ENCODE peak calls at places on chromosomes 3 and 15, in eight cellular contexts. N, V, Z, B, X, W, P and Q are unnamed samples.

GRCh38 chr3:156160653-156161052 is 40.3 kb downstream of the KCNAB1 start:
- DNase-seq in N (no peak), V (no peak), Z (no peak), B (no peak), X (no peak), W (no peak), P (peak), Q (no peak)

GRCh38 chr15:60520825-60521368 is 42.0 kb upstream of the ICE2 start:
- DNase-seq in N (peak), V (peak), Z (peak), B (no peak), X (peak), W (peak), P (peak), Q (no peak)

GRCh38 chr3:128453521-128454309 is 13.0 kb downstream of the DNAJB8 start:
- DNase-seq in N (no peak), V (no peak), Z (no peak), B (no peak), X (no peak), W (no peak), P (no peak), Q (no peak)

GRCh38 chr15:63135281-63135680 is 13.6 kb downstream of the LACTB start:
- DNase-seq in N (peak), V (no peak), Z (no peak), B (no peak), X (no peak), W (no peak), P (no peak), Q (no peak)

GRCh38 chr3:177080122-177080521 is 117.2 kb downstream of the TBL1XR1 start:
- DNase-seq in N (no peak), V (no peak), Z (no peak), B (no peak), X (no peak), W (no peak), P (no peak), Q (no peak)

GRCh38 chr3:124814620-124815421 is 72.3 kb downstream of the ITGB5 start:
- DNase-seq in N (peak), V (no peak), Z (no peak), B (no peak), X (no peak), W (no peak), P (no peak), Q (no peak)

GRCh38 chr3:85846940-85847339 is 888.2 kb downstream of the CADM2 start:
- DNase-seq in N (no peak), V (no peak), Z (no peak), B (no peak), X (no peak), W (no peak), P (no peak), Q (no peak)

GRCh38 chr15:77160562-77161481 is 89.9 kb upstream of the TSPAN3 start:
- DNase-seq in N (no peak), V (no peak), Z (no peak), B (no peak), X (no peak), W (no peak), P (no peak), Q (no peak)

GRCh38 chr15:73286356-73286755 is 82.4 kb downstream of the HCN4 start:
- DNase-seq in N (peak), V (no peak), Z (no peak), B (no peak), X (no peak), W (no peak), P (no peak), Q (no peak)

GRCh38 chr3:142288032-142288638 is 62.8 kb upstream of the GK5 start:
- DNase-seq in N (no peak), V (no peak), Z (no peak), B (no peak), X (no peak), W (no peak), P (no peak), Q (no peak)

GRCh38 chr3:27535809-27536392 is 51.7 kb upstream of the SLC4A7 start:
- DNase-seq in N (peak), V (no peak), Z (no peak), B (no peak), X (no peak), W (no peak), P (no peak), Q (no peak)